ENCODE peak calls at places on chromosomes 11 and 22, in nine cellular contexts. Z is A549, Y is SK-N-SH, L is lung, O is PC-9, R is sigmoid colon, A is mammary epithelial cell, C is transverse colon, M is mesenchymal stem cell. X is an unnamed sample.

GRCh38 chr11:27563201-27563600 is 56.6 kb upstream of the LIN7C start:
- DNase-seq in Z (no peak), M (peak; percentile 62), A (no peak), L (no peak), O (no peak), R (no peak), C (no peak), Y (no peak), X (no peak)

GRCh38 chr11:47469411-47470179 is 20.7 kb upstream of the RAPSN start:
- DNase-seq in R (no peak), Y (no peak), L (no peak), C (no peak), M (no peak), Z (no peak), O (no peak), A (no peak), X (no peak)

GRCh38 chr11:72446929-72447753 is 12.8 kb upstream of the CLPB start:
- DNase-seq in L (no peak), R (no peak), Y (peak; percentile 72), M (peak; percentile 75), Z (peak; percentile 83), O (no peak), A (peak; percentile 61), C (no peak), X (peak; percentile 45)

GRCh38 chr11:14585438-14585837 is 58.2 kb upstream of the PDE3B start:
- DNase-seq in Z (no peak), L (no peak), R (no peak), O (no peak), A (no peak), Y (no peak), M (no peak), C (no peak), X (no peak)

GRCh38 chr22:37499006-37499707 is 13.0 kb upstream of the MFNG start:
- DNase-seq in R (no peak), A (no peak), Y (no peak), M (peak; percentile 31), L (no peak), Z (no peak), C (no peak), O (no peak), X (no peak)

GRCh38 chr22:31039393-31039792 is 41.7 kb upstream of the SMTN start:
- DNase-seq in Z (no peak), O (no peak), C (peak; percentile 28), A (no peak), M (peak; percentile 84), R (peak; percentile 86), Y (no peak), L (no peak), X (no peak)

GRCh38 chr11:122843281-122844150 is 5.2 kb downstream of the CRTAM start:
- DNase-seq in R (no peak), Z (no peak), C (no peak), A (no peak), L (no peak), Y (no peak), M (no peak), O (no peak), X (peak; percentile 75)

GRCh38 chr22:39095971-39096370 is 1.1 kb upstream of the APOBEC3H start:
- DNase-seq in A (no peak), Z (no peak), L (no peak), O (no peak), R (no peak), M (no peak), C (no peak), Y (no peak), X (no peak)

GRCh38 chr11:91374794-91375193 is 849.8 kb upstream of the FAT3 start:
- DNase-seq in A (no peak), Z (no peak), M (no peak), R (no peak), Y (no peak), L (no peak), O (no peak), C (no peak), X (no peak)

GRCh38 chr11:46458491-46458890 is 66.9 kb upstream of the CHRM4 start:
- DNase-seq in R (no peak), Y (no peak), Z (no peak), A (no peak), L (no peak), O (no peak), M (no peak), C (no peak), X (no peak)

GRCh38 chr11:46465683-46466082 is 74.1 kb upstream of the CHRM4 start:
- DNase-seq in C (no peak), O (no peak), R (no peak), Z (no peak), A (no peak), L (no peak), Y (no peak), M (no peak), X (no peak)

GRCh38 chr11:46463701-46464100 is 72.1 kb upstream of the CHRM4 start:
- DNase-seq in O (no peak), Y (no peak), A (no peak), Z (no peak), C (no peak), L (no peak), M (no peak), R (no peak), X (no peak)

GRCh38 chr11:46457659-46458058 is 66.1 kb upstream of the CHRM4 start:
- DNase-seq in R (no peak), Z (no peak), L (peak; percentile 49), M (peak; percentile 44), O (no peak), A (peak; percentile 53), C (no peak), Y (no peak), X (no peak)

GRCh38 chr11:46461461-46461927 is 69.9 kb upstream of the CHRM4 start:
- DNase-seq in A (no peak), R (no peak), L (no peak), O (no peak), C (no peak), Y (no peak), Z (no peak), M (peak; percentile 19), X (no peak)
- H3K4me1 ChIP-seq in A (peaks cover 6% of the 10 kb centered on the region), R (no peaks in the 10 kb centered on the region), L (no peaks in the 10 kb centered on the region), O (no peaks in the 10 kb centered on the region), C (no peaks in the 10 kb centered on the region), Y (peaks cover 8% of the 10 kb centered on the region), Z (no peaks in the 10 kb centered on the region), M (no peaks in the 10 kb centered on the region), X (peaks cover 4% of the 10 kb centered on the region)

DNA sequence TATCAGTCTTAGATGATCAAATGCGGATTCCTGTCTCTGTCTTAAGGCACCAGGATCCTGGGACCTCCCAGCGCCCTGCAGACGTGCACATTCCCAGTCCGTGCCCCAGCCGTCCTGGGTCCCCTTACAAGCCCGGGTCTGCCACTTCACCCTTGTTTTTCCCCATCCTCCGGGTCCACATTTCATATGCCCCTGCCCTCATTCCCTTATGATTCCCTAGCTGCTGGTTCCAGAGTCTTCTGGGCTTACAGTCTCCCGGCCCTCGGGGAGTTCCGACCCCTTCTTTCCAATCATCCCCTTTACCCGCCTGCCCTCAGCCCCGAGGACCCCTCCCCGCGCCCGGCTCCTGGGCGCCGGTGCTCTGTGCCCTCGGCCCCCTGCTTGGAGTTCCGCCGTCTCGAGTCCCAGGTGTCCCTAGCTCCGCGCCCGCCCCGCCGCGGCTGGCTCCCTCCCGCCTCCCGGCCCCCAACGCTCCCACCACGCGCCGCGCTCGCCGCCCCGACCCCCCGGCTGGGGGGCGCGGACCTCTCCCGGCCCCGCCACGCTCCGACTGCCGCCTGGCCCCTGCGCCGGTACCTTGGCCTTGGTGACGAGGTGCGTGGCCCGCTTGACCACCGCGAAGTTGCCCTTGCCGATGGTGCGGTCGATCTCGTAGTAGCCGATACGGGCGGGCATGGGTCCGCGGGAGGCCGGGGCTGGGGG is 510 bp downstream of the SIK3 start:
- DNase-seq in Z (peak; percentile 27), O (peak; percentile 19), M (peak; percentile 43), L (peak; percentile 44), A (no peak), R (peak; percentile 77), C (peak; percentile 44), Y (peak; percentile 82), X (peak; percentile 41)
- H3K4me1 ChIP-seq in Z (peaks cover 49% of the 10 kb centered on the region), O (peaks cover 41% of the 10 kb centered on the region), M (peaks cover 13% of the 10 kb centered on the region), L (peaks cover 29% of the 10 kb centered on the region), A (peaks cover 37% of the 10 kb centered on the region), R (peaks cover 42% of the 10 kb centered on the region), C (peaks cover 30% of the 10 kb centered on the region), Y (peaks cover 29% of the 10 kb centered on the region), X (peaks cover 55% of the 10 kb centered on the region)

GRCh38 chr11:85955531-85955930 is 100.3 kb downstream of the CCDC83 start:
- DNase-seq in Y (no peak), C (no peak), M (peak; percentile 75), L (no peak), Z (no peak), A (no peak), R (no peak), O (no peak), X (no peak)
- H3K4me1 ChIP-seq in Y (peaks cover 9% of the 10 kb centered on the region), C (no peaks in the 10 kb centered on the region), M (peaks cover 10% of the 10 kb centered on the region), L (peaks cover 10% of the 10 kb centered on the region), Z (peaks cover 4% of the 10 kb centered on the region), A (no peaks in the 10 kb centered on the region), R (peaks cover 17% of the 10 kb centered on the region), O (no peaks in the 10 kb centered on the region), X (no peaks in the 10 kb centered on the region)

GRCh38 chr11:94150056-94150455 is 21.4 kb downstream of the PANX1 start:
- DNase-seq in M (no peak), A (peak; percentile 54), C (no peak), Y (no peak), R (no peak), Z (no peak), O (no peak), L (no peak), X (no peak)

GRCh38 chr11:94150704-94151103 is 22.1 kb downstream of the PANX1 start:
- DNase-seq in C (no peak), Z (no peak), L (no peak), M (no peak), O (no peak), A (no peak), Y (no peak), R (no peak), X (no peak)

GRCh38 chr11:94148189-94148588 is 19.5 kb downstream of the PANX1 start:
- DNase-seq in L (no peak), M (no peak), O (no peak), C (no peak), A (no peak), Z (no peak), Y (no peak), R (no peak), X (no peak)

GRCh38 chr11:94151311-94151710 is 22.7 kb downstream of the PANX1 start:
- DNase-seq in Z (no peak), A (no peak), C (no peak), R (no peak), M (peak; percentile 41), L (no peak), Y (no peak), O (no peak), X (no peak)

GRCh38 chr11:94149435-94149834 is 20.8 kb downstream of the PANX1 start:
- DNase-seq in M (no peak), A (peak; percentile 80), Z (no peak), L (no peak), O (no peak), R (no peak), Y (no peak), C (no peak), X (no peak)
- H3K4me1 ChIP-seq in M (peaks cover 28% of the 10 kb centered on the region), A (peaks cover 56% of the 10 kb centered on the region), Z (peaks cover 90% of the 10 kb centered on the region), L (peaks cover 24% of the 10 kb centered on the region), O (peaks cover 59% of the 10 kb centered on the region), R (peaks cover 50% of the 10 kb centered on the region), Y (peaks cover 47% of the 10 kb centered on the region), C (peaks cover 9% of the 10 kb centered on the region), X (peaks cover 29% of the 10 kb centered on the region)

X was measured in CD4-positive, alpha-beta memory T cell.